ENCODE peak calls at places on chromosomes 5 and 9, in six cellular contexts. One of them, this sample, is unnamed.

GRCh38 chr9:133205996-133206931 is 2.8 kb downstream of the OBP2B start:
- DNase-seq in Calu3: no peak
- DNase-seq in esophagus squamous epithelium: no peak
- DNase-seq in heart left ventricle: no peak
- DNase-seq in AML-193: no peak
- DNase-seq in right cardiac atrium: no peak
- DNase-seq in this sample: no peak

GRCh38 chr9:86491634-86492266 is 137.5 kb upstream of the TUT7 start:
- DNase-seq in Calu3: no peak
- DNase-seq in esophagus squamous epithelium: no peak
- DNase-seq in heart left ventricle: no peak
- DNase-seq in AML-193: no peak
- DNase-seq in right cardiac atrium: no peak
- DNase-seq in this sample: no peak

GRCh38 chr9:3342159-3342777 is 183.5 kb downstream of the RFX3 start:
- DNase-seq in Calu3: no peak
- DNase-seq in esophagus squamous epithelium: no peak
- DNase-seq in heart left ventricle: no peak
- DNase-seq in AML-193: no peak
- DNase-seq in right cardiac atrium: no peak
- DNase-seq in this sample: no peak

GRCh38 chr5:142507528-142507927 is 178.4 kb downstream of the FGF1 start:
- DNase-seq in Calu3: peak
- DNase-seq in esophagus squamous epithelium: no peak
- DNase-seq in heart left ventricle: no peak
- DNase-seq in AML-193: no peak
- DNase-seq in right cardiac atrium: no peak
- DNase-seq in this sample: no peak

GRCh38 chr9:70438341-70438924 is 24.0 kb upstream of the KLF9 start:
- DNase-seq in Calu3: peak
- DNase-seq in esophagus squamous epithelium: no peak
- DNase-seq in heart left ventricle: peak
- DNase-seq in AML-193: peak
- DNase-seq in right cardiac atrium: peak
- DNase-seq in this sample: no peak

GRCh38 chr5:1342268-1342667 is 2.6 kb downstream of the CLPTM1L start:
- DNase-seq in Calu3: no peak
- DNase-seq in esophagus squamous epithelium: no peak
- DNase-seq in heart left ventricle: no peak
- DNase-seq in AML-193: no peak
- DNase-seq in right cardiac atrium: no peak
- DNase-seq in this sample: no peak

GRCh38 chr5:175059687-175060194 is 335.4 kb downstream of the MSX2 start:
- DNase-seq in Calu3: no peak
- DNase-seq in esophagus squamous epithelium: no peak
- DNase-seq in heart left ventricle: peak
- DNase-seq in AML-193: no peak
- DNase-seq in right cardiac atrium: peak
- DNase-seq in this sample: peak

GRCh38 chr5:18745988-18746615 is 1111.8 kb downstream of the TAF11L14 start:
- DNase-seq in Calu3: peak
- DNase-seq in esophagus squamous epithelium: no peak
- DNase-seq in heart left ventricle: peak
- DNase-seq in AML-193: peak
- DNase-seq in right cardiac atrium: no peak
- DNase-seq in this sample: peak

GRCh38 chr5:5615569-5615968 is 193.1 kb downstream of the ICE1 start:
- DNase-seq in Calu3: no peak
- DNase-seq in esophagus squamous epithelium: no peak
- DNase-seq in heart left ventricle: no peak
- DNase-seq in AML-193: no peak
- DNase-seq in right cardiac atrium: no peak
- DNase-seq in this sample: no peak

GRCh38 chr5:100762163-100762562 is 140.9 kb downstream of the ST8SIA4 start:
- DNase-seq in Calu3: no peak
- DNase-seq in esophagus squamous epithelium: no peak
- DNase-seq in heart left ventricle: no peak
- DNase-seq in AML-193: no peak
- DNase-seq in right cardiac atrium: no peak
- DNase-seq in this sample: no peak

GRCh38 chr5:55154893-55155292 is 5.1 kb upstream of the GPX8 start:
- DNase-seq in Calu3: no peak
- DNase-seq in esophagus squamous epithelium: no peak
- DNase-seq in heart left ventricle: no peak
- DNase-seq in AML-193: no peak
- DNase-seq in right cardiac atrium: no peak
- DNase-seq in this sample: no peak

GRCh38 chr5:82952326-82952725 is 124.9 kb downstream of the TMEM167A start:
- DNase-seq in Calu3: no peak
- DNase-seq in esophagus squamous epithelium: no peak
- DNase-seq in heart left ventricle: no peak
- DNase-seq in AML-193: no peak
- DNase-seq in right cardiac atrium: no peak
- DNase-seq in this sample: no peak

GRCh38 chr5:72363146-72363802 is 43.1 kb downstream of the PTCD2 start:
- DNase-seq in Calu3: peak
- DNase-seq in esophagus squamous epithelium: no peak
- DNase-seq in heart left ventricle: no peak
- DNase-seq in AML-193: no peak
- DNase-seq in right cardiac atrium: no peak
- DNase-seq in this sample: no peak

This sample was measured in GM20000.